ENCODE peak calls at places on chromosomes 1 and 21, in five cellular contexts. L, H, M, F and G are unnamed samples.
A peak's percentile ranks its signal among the peaks of the same experiment; 100 is the strongest.

GRCh38 chr1:14804626-14805025 is 206.1 kb downstream of the KAZN start:
- DNase-seq in H (no peak), L (no peak), M (no peak), F (peak; percentile 65), G (no peak)

GRCh38 chr1:176205322-176205914 is 1.7 kb downstream of the COP1 start:
- DNase-seq in H (no peak), F (no peak), M (peak; percentile 31), L (no peak), G (no peak)

GRCh38 chr1:206587904-206588303 is 24.4 kb downstream of the EIF2D start:
- DNase-seq in H (no peak), F (no peak), L (no peak), M (no peak), G (no peak)

GRCh38 chr21:43317959-43318358 is 109.0 kb downstream of the SIK1 start:
- DNase-seq in M (no peak), H (no peak), L (no peak), F (peak; percentile 41), G (no peak)

GRCh38 chr1:165313906-165314305 is 42.6 kb downstream of the LMX1A start:
- DNase-seq in L (no peak), F (no peak), M (no peak), H (no peak), G (no peak)

GRCh38 chr1:234139966-234140365 is 233.3 kb upstream of the COA6 start:
- DNase-seq in L (no peak), F (no peak), M (peak; percentile 92), H (no peak), G (peak; percentile 54)

GRCh38 chr1:152907686-152908601 is at the start of gene IVL:
- DNase-seq in M (no peak), F (no peak), L (no peak), H (no peak), G (no peak)

GRCh38 chr1:43234267-43234666 is 35.5 kb upstream of the TMEM125 start:
- DNase-seq in F (no peak), M (no peak), L (no peak), H (no peak), G (no peak)

GRCh38 chr1:166379447-166379846 is 212.6 kb upstream of the FAM78B start:
- DNase-seq in H (no peak), L (peak; percentile 6), M (no peak), F (no peak), G (no peak)

GRCh38 chr1:72284084-72284397 is 1.7 kb upstream of the NEGR1 start:
- DNase-seq in M (no peak), L (no peak), F (no peak), H (no peak), G (peak; percentile 25)

GRCh38 chr1:163169553-163169952 is 33.2 kb downstream of the RGS5 start:
- DNase-seq in M (no peak), H (no peak), F (no peak), L (no peak), G (no peak)

GRCh38 chr1:182085726-182086125 is 24.2 kb upstream of the ZNF648 start:
- DNase-seq in H (no peak), L (no peak), F (no peak), M (no peak), G (no peak)

GRCh38 chr1:49163041-49163440 is 386.4 kb upstream of the BEND5 start:
- DNase-seq in M (no peak), L (no peak), H (no peak), F (no peak), G (no peak)

GRCh38 chr1:112840631-112841624 is 115.1 kb downstream of the SLC16A1 start:
- DNase-seq in L (no peak), H (no peak), F (no peak), M (no peak), G (no peak)

GRCh38 chr1:204685236-204686006 is at the start of gene LRRN2:
- DNase-seq in L (no peak), H (peak; percentile 69), F (no peak), M (no peak), G (no peak)

GRCh38 chr1:42913426-42914091 is 45.1 kb downstream of the SLC2A1 start:
- DNase-seq in F (peak; percentile 67), M (peak; percentile 82), H (peak; percentile 73), L (no peak), G (peak; percentile 78)

GRCh38 chr1:177960939-177961622 is 8.8 kb downstream of the SEC16B start:
- DNase-seq in M (peak; percentile 11), F (no peak), H (no peak), L (no peak), G (no peak)

GRCh38 chr1:78833491-78833890 is 173.0 kb downstream of the ADGRL4 start:
- DNase-seq in M (peak; percentile 78), H (no peak), F (no peak), L (no peak), G (peak; percentile 81)

GRCh38 chr21:42613756-42614155 is 39.7 kb upstream of the PDE9A start:
- DNase-seq in L (no peak), H (no peak), F (no peak), M (no peak), G (no peak)

GRCh38 chr1:88472283-88472682 is 211.8 kb upstream of the PKN2 start:
- DNase-seq in M (no peak), H (no peak), L (no peak), F (no peak), G (no peak)

GRCh38 chr1:228236744-228237143 is 28.9 kb downstream of the OBSCN start:
- DNase-seq in L (no peak), F (peak; percentile 65), H (peak; percentile 60), M (peak; percentile 29), G (peak; percentile 40)
- TF ChIP-seq CTCF in L (no peak), F (peak; percentile 97), H (peak; percentile 55), M (peak; percentile 48), G (peak; percentile 67)

GRCh38 chr1:118459871-118460270 is 274.8 kb upstream of the SPAG17 start:
- DNase-seq in H (no peak), F (no peak), M (no peak), L (no peak), G (no peak)

DNA sequence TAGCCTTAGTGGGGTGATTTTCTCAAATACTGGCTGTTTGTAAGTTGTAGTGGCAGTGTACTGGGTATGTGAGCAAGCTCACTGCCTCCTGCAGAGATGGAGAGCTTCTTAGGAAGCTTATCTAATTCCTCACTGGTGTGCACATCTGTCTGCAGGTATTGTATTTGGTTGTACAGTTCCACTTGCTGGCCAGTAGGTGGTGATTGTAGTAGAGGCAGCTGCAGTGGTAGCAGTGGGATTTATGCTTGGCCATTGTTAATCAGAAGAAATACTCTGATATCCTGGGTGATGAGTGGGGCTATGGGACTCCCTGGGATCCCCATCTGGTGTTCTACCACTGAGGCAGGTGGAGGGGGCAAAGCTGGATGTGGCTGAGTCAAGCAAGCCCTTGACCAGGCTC is 276.1 kb upstream of the SPAG17 start:
- DNase-seq in L (no peak), F (no peak), M (no peak), H (no peak), G (no peak)
- TF ChIP-seq CTCF in L (no peak), F (no peak), M (no peak), H (no peak), G (peak; percentile 47)

GRCh38 chr1:81811757-81812371 is 11.1 kb downstream of the ADGRL2 start:
- DNase-seq in L (no peak), H (no peak), M (no peak), F (no peak), G (no peak)

GRCh38 chr1:81806432-81806770 is 5.7 kb downstream of the ADGRL2 start:
- DNase-seq in H (no peak), M (no peak), L (no peak), F (no peak), G (no peak)

GRCh38 chr1:81805537-81806431 is 5.0 kb downstream of the ADGRL2 start:
- DNase-seq in L (no peak), F (no peak), M (no peak), H (no peak), G (no peak)

GRCh38 chr1:81809808-81810207 is 9.1 kb downstream of the ADGRL2 start:
- DNase-seq in H (no peak), L (no peak), F (no peak), M (no peak), G (no peak)

DNA sequence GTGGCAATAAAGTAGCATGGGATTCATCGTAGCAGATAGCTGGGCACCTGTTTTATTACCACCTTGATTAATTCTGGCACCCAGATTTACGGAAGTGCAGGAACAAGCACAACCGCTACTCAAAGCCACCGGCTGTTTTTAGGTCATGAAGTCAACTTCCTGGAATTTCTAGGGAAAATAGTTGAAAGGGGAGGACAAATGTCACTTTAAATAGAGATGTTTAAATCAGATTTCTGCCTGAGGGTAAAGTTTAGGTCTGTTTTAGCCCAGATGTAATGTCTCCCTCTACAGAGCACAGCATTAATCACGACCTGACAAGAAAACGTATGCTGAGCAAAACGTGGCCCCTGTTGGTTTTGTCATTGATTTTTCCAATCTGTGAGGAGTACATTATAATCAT is 8.0 kb downstream of the ADGRL2 start:
- DNase-seq in L (no peak), H (no peak), M (no peak), F (no peak), G (no peak)
- TF ChIP-seq CTCF in L (no peak), H (no peak), M (no peak), F (no peak), G (no peak)

DNA sequence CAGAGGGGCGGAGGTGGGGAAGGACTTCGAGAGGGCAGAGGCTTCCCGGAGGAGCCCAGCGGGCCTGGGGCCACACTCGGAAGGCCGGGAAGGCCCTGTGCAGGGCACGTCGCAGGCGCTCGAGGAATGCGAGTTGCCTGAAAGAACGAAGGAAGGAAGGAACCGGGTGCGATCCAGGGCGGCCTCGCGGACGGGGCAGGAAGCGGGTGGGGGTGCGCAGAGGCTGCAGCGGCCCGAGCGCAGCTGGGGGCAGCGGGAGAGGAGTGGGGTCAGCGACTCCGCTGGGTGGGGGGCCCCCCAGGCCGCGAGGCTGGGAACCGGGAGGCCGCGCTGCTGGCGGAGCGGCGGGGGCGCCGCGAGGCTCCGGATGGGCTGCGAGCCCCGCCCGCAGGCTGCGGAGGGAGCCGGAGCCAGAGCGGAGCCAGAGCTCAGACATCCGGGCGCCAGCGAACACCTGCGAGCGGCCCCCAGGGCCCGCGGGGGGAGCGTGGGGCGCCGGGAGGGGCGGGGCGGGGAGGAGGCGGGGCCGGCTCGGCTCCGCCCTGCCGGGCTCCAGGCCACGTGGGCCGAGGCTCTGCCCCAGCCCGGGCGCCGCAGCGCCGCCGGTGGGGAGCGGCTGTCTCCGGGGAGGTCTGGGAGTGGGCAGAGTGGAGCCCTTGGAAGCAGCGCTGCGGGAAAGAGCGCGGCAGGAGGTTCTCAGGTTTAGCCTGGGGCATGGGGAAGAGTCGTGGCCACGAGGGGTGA is 4.6 kb downstream of the ID3 start:
- DNase-seq in H (peak; percentile 90), L (peak; percentile 81), M (peak; percentile 85), F (peak; percentile 96), G (peak; percentile 86)
- TF ChIP-seq CTCF in H (no peak), L (peak; percentile 64), M (peak; percentile 37), F (peak; percentile 65), G (peak; percentile 27)

GRCh38 chr1:27365372-27366112 is 1.2 kb downstream of the MAP3K6 start:
- DNase-seq in M (peak; percentile 85), F (peak; percentile 93), H (peak; percentile 93), L (peak; percentile 83), G (peak; percentile 83)
- TF ChIP-seq CTCF in M (no peak), F (no peak), H (no peak), L (no peak), G (no peak)

DNA sequence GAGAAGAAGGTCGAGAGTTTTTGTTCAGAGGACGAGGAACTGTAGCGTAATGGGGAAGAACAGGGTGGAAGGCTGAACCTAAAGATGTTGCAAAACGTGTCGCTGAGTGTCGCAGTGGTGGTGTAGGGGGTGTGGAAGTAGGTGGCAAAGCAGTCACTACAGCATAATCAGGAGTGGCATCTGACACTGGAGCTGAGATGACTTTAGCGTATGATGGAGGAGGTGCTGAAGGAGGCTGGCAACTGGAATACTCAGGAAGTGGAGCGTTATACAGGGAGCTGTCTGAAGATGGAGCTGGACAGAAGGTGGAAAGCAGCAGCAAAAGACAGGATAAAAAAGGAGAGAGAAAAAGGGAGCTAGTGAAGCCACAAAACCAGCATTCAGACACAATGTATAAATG is 89.9 kb upstream of the LBR start:
- DNase-seq in M (no peak), H (no peak), F (no peak), L (no peak), G (no peak)
- TF ChIP-seq CTCF in M (no peak), H (no peak), F (no peak), L (no peak), G (no peak)